ENCODE peak calls at places on chromosomes 11 and 22, in seven cellular contexts. O is stomach, M is nephron progenitor cell, X is RWPE1, Y is SK-N-SH, V is AG04450, E is dorsolateral prefrontal cortex. W is an unnamed sample.

GRCh38 chr22:39234157-39234793 is 10.5 kb downstream of the PDGFB start:
- DNase-seq in O (no peak), M (no peak), X (no peak), Y (no peak), V (no peak), E (no peak), W (no peak)

GRCh38 chr11:64245797-64246623 is 733 bp downstream of the PPP1R14B start:
- DNase-seq in O (peak; percentile 70), M (no peak), X (peak; percentile 91), Y (peak; percentile 58), V (peak; percentile 50), E (no peak), W (no peak)

GRCh38 chr11:63610604-63611394 is 3.4 kb downstream of the PLAAT3 start:
- DNase-seq in O (peak; percentile 21), M (no peak), X (no peak), Y (no peak), V (no peak), E (peak; percentile 48), W (no peak)

GRCh38 chr22:38707346-38707745 is 1.6 kb downstream of the GTPBP1 start:
- DNase-seq in O (no peak), M (no peak), X (peak; percentile 73), Y (no peak), V (no peak), E (no peak), W (no peak)

GRCh38 chr11:116837231-116838091 is at the start of gene APOA1:
- DNase-seq in O (no peak), M (peak; percentile 33), X (no peak), Y (peak; percentile 49), V (no peak), E (no peak), W (no peak)

GRCh38 chr11:134758342-134758931 is 346.4 kb upstream of the B3GAT1 start:
- DNase-seq in O (no peak), M (no peak), X (no peak), Y (no peak), V (no peak), E (no peak), W (no peak)

GRCh38 chr22:45225732-45226560 is 14.7 kb downstream of the KIAA0930 start:
- DNase-seq in O (no peak), M (no peak), X (no peak), Y (no peak), V (no peak), E (no peak), W (no peak)

GRCh38 chr11:46465683-46466082 is 74.1 kb upstream of the CHRM4 start:
- DNase-seq in O (no peak), M (no peak), X (no peak), Y (no peak), V (no peak), E (no peak), W (no peak)

GRCh38 chr11:46342237-46342636 is 5.0 kb upstream of the DGKZ start:
- DNase-seq in O (no peak), M (no peak), X (no peak), Y (no peak), V (no peak), E (no peak), W (no peak)

GRCh38 chr11:70028147-70028855 is 49.8 kb upstream of the ANO1 start:
- DNase-seq in O (no peak), M (no peak), X (no peak), Y (no peak), V (no peak), E (no peak), W (no peak)

GRCh38 chr11:94125408-94126120 is 3.1 kb upstream of the PANX1 start:
- DNase-seq in O (no peak), M (no peak), X (no peak), Y (no peak), V (no peak), E (no peak), W (no peak)

GRCh38 chr11:105489431-105489830 is 120.4 kb upstream of the GRIA4 start:
- DNase-seq in O (no peak), M (peak; percentile 25), X (no peak), Y (no peak), V (no peak), E (no peak), W (peak; percentile 15)

GRCh38 chr11:406796-407650 is 7.8 kb downstream of the SIGIRR start:
- DNase-seq in O (peak; percentile 78), M (peak; percentile 79), X (peak; percentile 84), Y (peak; percentile 99), V (peak; percentile 41), E (no peak), W (no peak)
- TF ChIP-seq CTCF in O (no peak), M (no peak), X (no peak), Y (no peak), V (no peak), E (peak; percentile 30), W (peak; percentile 27)

GRCh38 chr11:65551572-65552398 is 6.4 kb downstream of the LTBP3 start:
- DNase-seq in O (peak; percentile 81), M (peak; percentile 62), X (no peak), Y (peak; percentile 85), V (no peak), E (no peak), W (no peak)

GRCh38 chr11:65554842-65555395 is 3.2 kb downstream of the LTBP3 start:
- DNase-seq in O (no peak), M (no peak), X (no peak), Y (no peak), V (no peak), E (no peak), W (no peak)

GRCh38 chr11:65553301-65554001 is 4.7 kb downstream of the LTBP3 start:
- DNase-seq in O (no peak), M (peak; percentile 65), X (no peak), Y (no peak), V (no peak), E (no peak), W (no peak)

GRCh38 chr11:65554057-65554818 is 3.9 kb downstream of the LTBP3 start:
- DNase-seq in O (no peak), M (no peak), X (no peak), Y (no peak), V (no peak), E (no peak), W (no peak)

GRCh38 chr11:65552413-65552951 is 5.7 kb downstream of the LTBP3 start:
- DNase-seq in O (no peak), M (no peak), X (no peak), Y (no peak), V (no peak), E (no peak), W (no peak)
- TF ChIP-seq CTCF in O (no peak), M (no peak), X (peak; percentile 5), Y (no peak), V (no peak), E (no peak), W (no peak)

GRCh38 chr11:11843642-11844041 is 1.9 kb downstream of the USP47 start:
- DNase-seq in O (no peak), M (no peak), X (no peak), Y (peak; percentile 8), V (no peak), E (no peak), W (no peak)
- TF ChIP-seq CTCF in O (no peak), M (no peak), X (no peak), Y (no peak), V (no peak), E (no peak), W (no peak)

GRCh38 chr11:129894281-129895125 is 875 bp downstream of the NFRKB start:
- DNase-seq in O (no peak), M (no peak), X (peak; percentile 34), Y (no peak), V (no peak), E (no peak), W (no peak)

GRCh38 chr11:129896062-129896461 is 684 bp upstream of the NFRKB start:
- DNase-seq in O (no peak), M (no peak), X (no peak), Y (peak; percentile 20), V (no peak), E (no peak), W (no peak)

GRCh38 chr11:129895126-129896041 is at the start of gene NFRKB:
- DNase-seq in O (peak; percentile 93), M (peak; percentile 94), X (peak; percentile 93), Y (peak; percentile 99), V (no peak), E (peak; percentile 84), W (no peak)
- TF ChIP-seq CTCF in O (no peak), M (no peak), X (no peak), Y (no peak), V (no peak), E (no peak), W (no peak)

GRCh38 chr11:97854357-97854756 is 1166.4 kb upstream of the CNTN5 start:
- DNase-seq in O (no peak), M (no peak), X (no peak), Y (no peak), V (no peak), E (no peak), W (no peak)
- TF ChIP-seq CTCF in O (no peak), M (no peak), X (no peak), Y (no peak), V (no peak), E (no peak), W (no peak)

DNA sequence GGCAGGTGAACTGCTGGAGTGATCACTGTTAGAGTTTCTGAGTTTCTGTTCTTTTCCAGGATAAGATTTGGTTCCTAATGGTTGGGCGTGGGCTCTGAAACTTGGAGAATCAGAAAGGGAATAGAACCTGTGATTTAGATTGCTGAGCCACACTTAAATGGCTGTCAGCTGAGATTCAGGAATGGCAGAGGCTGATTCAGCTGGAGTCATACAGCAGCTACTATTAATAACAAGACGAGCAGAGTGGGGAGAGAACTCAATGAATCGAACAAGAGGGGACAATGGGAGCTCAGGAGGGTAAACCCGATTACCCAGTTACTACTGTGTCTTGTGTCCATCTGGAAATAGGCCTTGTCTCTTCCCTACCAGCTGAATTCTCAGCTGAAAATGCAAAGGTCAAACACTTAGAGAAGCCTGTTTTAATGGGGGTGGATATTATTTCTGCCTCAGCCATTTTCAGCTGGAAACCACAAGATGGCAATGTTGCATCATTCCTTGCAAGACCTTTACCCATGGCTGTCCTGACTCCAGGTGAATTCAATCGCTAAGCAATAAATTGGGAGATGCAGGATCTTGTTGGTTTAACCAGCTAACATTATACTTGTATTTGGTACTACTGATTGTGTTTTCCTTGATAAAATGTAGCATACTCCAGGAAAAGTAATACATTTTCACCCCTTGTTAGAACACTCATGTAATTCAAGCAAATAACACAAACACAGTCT is 104.5 kb upstream of the RAG2 start:
- DNase-seq in O (no peak), M (peak; percentile 34), X (peak; percentile 78), Y (peak; percentile 73), V (peak; percentile 30), E (no peak), W (peak; percentile 40)
- TF ChIP-seq CTCF in O (peak; percentile 62), M (peak; percentile 88), X (peak; percentile 86), Y (peak; percentile 92), V (peak; percentile 76), E (peak; percentile 71), W (peak; percentile 96)

GRCh38 chr22:26674211-26675190 is 17.1 kb downstream of the MIAT start:
- DNase-seq in O (no peak), M (no peak), X (no peak), Y (no peak), V (no peak), E (no peak), W (no peak)
- TF ChIP-seq CTCF in O (no peak), M (no peak), X (no peak), Y (no peak), V (no peak), E (no peak), W (no peak)